ENCODE peak calls at places on chromosome X, in ten cellular contexts. One of them, this sample, is unnamed.
A peak's percentile ranks its signal among the peaks of the same experiment; 100 is the strongest.

GRCh38 chrX:134601240-134601639 is 57.0 kb downstream of the PLAC1 start:
- DNase-seq in CD8-positive, alpha-beta T cell: no peak
- DNase-seq in gastrocnemius medialis: no peak
- DNase-seq in foreskin fibroblast: peak; percentile 58
- DNase-seq in adrenal gland: no peak
- DNase-seq in cardiac muscle cell: peak; percentile 56
- DNase-seq in tibial nerve: no peak
- DNase-seq in HCT116: no peak
- DNase-seq in AG10803: peak; percentile 60
- DNase-seq in lower leg skin: no peak
- DNase-seq in this sample: no peak

GRCh38 chrX:150767475-150768131 is 74.4 kb downstream of the MTMR1 start:
- DNase-seq in HCT116: no peak
- DNase-seq in lower leg skin: no peak
- DNase-seq in gastrocnemius medialis: peak; percentile 36
- DNase-seq in adrenal gland: no peak
- DNase-seq in cardiac muscle cell: peak; percentile 95
- DNase-seq in CD8-positive, alpha-beta T cell: no peak
- DNase-seq in foreskin fibroblast: peak; percentile 83
- DNase-seq in AG10803: peak; percentile 93
- DNase-seq in tibial nerve: no peak
- DNase-seq in this sample: peak; percentile 64

GRCh38 chrX:147710301-147710700 is 201.4 kb upstream of the FMR1 start:
- DNase-seq in HCT116: no peak
- DNase-seq in foreskin fibroblast: no peak
- DNase-seq in gastrocnemius medialis: no peak
- DNase-seq in AG10803: no peak
- DNase-seq in tibial nerve: no peak
- DNase-seq in cardiac muscle cell: no peak
- DNase-seq in CD8-positive, alpha-beta T cell: no peak
- DNase-seq in lower leg skin: no peak
- DNase-seq in adrenal gland: no peak
- DNase-seq in this sample: no peak

GRCh38 chrX:18810416-18810815 is 103.0 kb downstream of the PPEF1 start:
- DNase-seq in HCT116: no peak
- DNase-seq in adrenal gland: no peak
- DNase-seq in cardiac muscle cell: no peak
- DNase-seq in lower leg skin: no peak
- DNase-seq in foreskin fibroblast: no peak
- DNase-seq in AG10803: no peak
- DNase-seq in CD8-positive, alpha-beta T cell: no peak
- DNase-seq in gastrocnemius medialis: no peak
- DNase-seq in tibial nerve: no peak
- DNase-seq in this sample: no peak

GRCh38 chrX:136954930-136955329 is 74.4 kb upstream of the RBMX start:
- DNase-seq in HCT116: peak; percentile 0
- DNase-seq in AG10803: peak; percentile 39
- DNase-seq in cardiac muscle cell: peak; percentile 55
- DNase-seq in gastrocnemius medialis: no peak
- DNase-seq in lower leg skin: no peak
- DNase-seq in tibial nerve: no peak
- DNase-seq in foreskin fibroblast: peak; percentile 48
- DNase-seq in adrenal gland: no peak
- DNase-seq in CD8-positive, alpha-beta T cell: no peak
- DNase-seq in this sample: no peak

GRCh38 chrX:45850197-45850774 is 649.6 kb upstream of the DIPK2B start:
- DNase-seq in lower leg skin: no peak
- DNase-seq in cardiac muscle cell: no peak
- DNase-seq in CD8-positive, alpha-beta T cell: no peak
- DNase-seq in AG10803: peak; percentile 8
- DNase-seq in tibial nerve: no peak
- DNase-seq in foreskin fibroblast: no peak
- DNase-seq in gastrocnemius medialis: no peak
- DNase-seq in adrenal gland: no peak
- DNase-seq in HCT116: no peak
- DNase-seq in this sample: no peak

GRCh38 chrX:130109429-130110378 is 593 bp downstream of the ELF4 start:
- DNase-seq in cardiac muscle cell: no peak
- DNase-seq in CD8-positive, alpha-beta T cell: no peak
- DNase-seq in adrenal gland: no peak
- DNase-seq in foreskin fibroblast: peak; percentile 67
- DNase-seq in gastrocnemius medialis: no peak
- DNase-seq in AG10803: peak; percentile 25
- DNase-seq in lower leg skin: no peak
- DNase-seq in HCT116: no peak
- DNase-seq in tibial nerve: no peak
- DNase-seq in this sample: no peak

GRCh38 chrX:19647159-19647558 is 131.9 kb upstream of the MAP3K15 start:
- DNase-seq in cardiac muscle cell: no peak
- DNase-seq in CD8-positive, alpha-beta T cell: no peak
- DNase-seq in adrenal gland: no peak
- DNase-seq in lower leg skin: no peak
- DNase-seq in AG10803: no peak
- DNase-seq in HCT116: no peak
- DNase-seq in tibial nerve: no peak
- DNase-seq in gastrocnemius medialis: no peak
- DNase-seq in foreskin fibroblast: no peak
- DNase-seq in this sample: no peak

GRCh38 chrX:119475389-119476101 is 7.3 kb downstream of the SLC25A5 start:
- DNase-seq in adrenal gland: no peak
- DNase-seq in lower leg skin: no peak
- DNase-seq in AG10803: no peak
- DNase-seq in cardiac muscle cell: no peak
- DNase-seq in tibial nerve: no peak
- DNase-seq in foreskin fibroblast: peak; percentile 46
- DNase-seq in gastrocnemius medialis: no peak
- DNase-seq in HCT116: no peak
- DNase-seq in CD8-positive, alpha-beta T cell: no peak
- DNase-seq in this sample: no peak

GRCh38 chrX:118971552-118971951 is 2.9 kb upstream of the LONRF3 start:
- DNase-seq in tibial nerve: no peak
- DNase-seq in gastrocnemius medialis: no peak
- DNase-seq in HCT116: no peak
- DNase-seq in CD8-positive, alpha-beta T cell: no peak
- DNase-seq in adrenal gland: no peak
- DNase-seq in foreskin fibroblast: no peak
- DNase-seq in cardiac muscle cell: no peak
- DNase-seq in AG10803: no peak
- DNase-seq in lower leg skin: no peak
- DNase-seq in this sample: no peak

GRCh38 chrX:29545878-29546277 is 669.5 kb upstream of the MAGEB2 start:
- DNase-seq in foreskin fibroblast: no peak
- DNase-seq in adrenal gland: no peak
- DNase-seq in CD8-positive, alpha-beta T cell: no peak
- DNase-seq in cardiac muscle cell: no peak
- DNase-seq in lower leg skin: no peak
- DNase-seq in AG10803: no peak
- DNase-seq in gastrocnemius medialis: no peak
- DNase-seq in tibial nerve: no peak
- DNase-seq in HCT116: no peak
- DNase-seq in this sample: no peak

GRCh38 chrX:66634272-66634671 is 4.6 kb downstream of the EDA2R start:
- DNase-seq in foreskin fibroblast: peak; percentile 65
- DNase-seq in cardiac muscle cell: no peak
- DNase-seq in adrenal gland: no peak
- DNase-seq in CD8-positive, alpha-beta T cell: no peak
- DNase-seq in gastrocnemius medialis: no peak
- DNase-seq in AG10803: peak; percentile 62
- DNase-seq in tibial nerve: no peak
- DNase-seq in lower leg skin: no peak
- DNase-seq in HCT116: no peak
- DNase-seq in this sample: no peak

GRCh38 chrX:30141966-30142365 is 73.4 kb upstream of the MAGEB2 start:
- DNase-seq in gastrocnemius medialis: no peak
- DNase-seq in adrenal gland: peak; percentile 27
- DNase-seq in AG10803: peak; percentile 14
- DNase-seq in CD8-positive, alpha-beta T cell: no peak
- DNase-seq in cardiac muscle cell: peak; percentile 65
- DNase-seq in foreskin fibroblast: peak; percentile 7
- DNase-seq in HCT116: peak; percentile 43
- DNase-seq in lower leg skin: no peak
- DNase-seq in tibial nerve: no peak
- DNase-seq in this sample: no peak

GRCh38 chrX:39705299-39705698 is 392.5 kb downstream of the BCOR start:
- DNase-seq in adrenal gland: peak; percentile 88
- DNase-seq in AG10803: peak; percentile 87
- DNase-seq in gastrocnemius medialis: peak; percentile 81
- DNase-seq in tibial nerve: peak; percentile 44
- DNase-seq in CD8-positive, alpha-beta T cell: no peak
- DNase-seq in cardiac muscle cell: peak; percentile 92
- DNase-seq in lower leg skin: peak; percentile 31
- DNase-seq in HCT116: peak; percentile 29
- DNase-seq in foreskin fibroblast: peak; percentile 90
- DNase-seq in this sample: no peak
- TF ChIP-seq CTCF in adrenal gland: peak; percentile 61
- TF ChIP-seq CTCF in AG10803: peak; percentile 64
- TF ChIP-seq CTCF in gastrocnemius medialis: peak; percentile 52
- TF ChIP-seq CTCF in tibial nerve: peak; percentile 38
- TF ChIP-seq CTCF in CD8-positive, alpha-beta T cell: no peak
- TF ChIP-seq CTCF in cardiac muscle cell: peak; percentile 60
- TF ChIP-seq CTCF in lower leg skin: no peak
- TF ChIP-seq CTCF in HCT116: peak; percentile 58
- TF ChIP-seq CTCF in foreskin fibroblast: peak; percentile 48
- TF ChIP-seq CTCF in this sample: no peak

GRCh38 chrX:41457618-41458192 is 10.6 kb downstream of the NYX start:
- DNase-seq in adrenal gland: no peak
- DNase-seq in AG10803: no peak
- DNase-seq in HCT116: no peak
- DNase-seq in lower leg skin: no peak
- DNase-seq in foreskin fibroblast: no peak
- DNase-seq in tibial nerve: no peak
- DNase-seq in CD8-positive, alpha-beta T cell: no peak
- DNase-seq in gastrocnemius medialis: no peak
- DNase-seq in cardiac muscle cell: no peak
- DNase-seq in this sample: no peak
- TF ChIP-seq CTCF in adrenal gland: no peak
- TF ChIP-seq CTCF in AG10803: no peak
- TF ChIP-seq CTCF in HCT116: peak; percentile 36
- TF ChIP-seq CTCF in lower leg skin: no peak
- TF ChIP-seq CTCF in foreskin fibroblast: peak; percentile 8
- TF ChIP-seq CTCF in tibial nerve: no peak
- TF ChIP-seq CTCF in CD8-positive, alpha-beta T cell: no peak
- TF ChIP-seq CTCF in gastrocnemius medialis: no peak
- TF ChIP-seq CTCF in cardiac muscle cell: peak; percentile 31
- TF ChIP-seq CTCF in this sample: peak; percentile 39

DNA sequence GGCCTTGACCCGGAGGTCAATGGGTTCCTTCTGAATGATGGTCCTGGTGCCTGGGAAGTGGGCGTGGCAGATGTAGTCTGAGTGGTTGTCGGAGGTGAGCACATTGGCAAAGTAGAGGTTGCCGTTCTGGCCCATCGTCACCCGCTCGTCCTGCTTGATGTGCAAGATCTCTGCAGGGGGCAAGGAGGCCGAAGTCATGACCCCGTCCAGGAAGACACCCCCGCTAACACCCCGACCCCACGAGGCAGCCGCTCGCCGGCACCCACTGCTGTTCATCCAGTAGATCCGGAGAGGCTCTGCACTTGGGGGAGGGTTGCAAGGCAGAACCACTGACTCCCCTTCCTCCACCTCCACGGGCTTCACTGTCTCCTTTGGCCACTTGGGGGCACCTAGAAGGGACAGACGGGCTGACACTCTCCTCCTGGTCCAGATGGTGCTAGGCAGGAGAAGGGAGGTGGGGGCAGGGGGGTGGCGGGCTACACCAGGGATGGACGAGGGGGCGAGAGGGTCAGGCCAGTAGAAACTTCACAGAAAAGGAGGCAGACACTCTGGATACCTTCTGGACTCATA is 15.1 kb downstream of the L1CAM start:
- DNase-seq in adrenal gland: no peak
- DNase-seq in AG10803: no peak
- DNase-seq in gastrocnemius medialis: no peak
- DNase-seq in tibial nerve: no peak
- DNase-seq in HCT116: no peak
- DNase-seq in CD8-positive, alpha-beta T cell: no peak
- DNase-seq in foreskin fibroblast: no peak
- DNase-seq in lower leg skin: no peak
- DNase-seq in cardiac muscle cell: no peak
- DNase-seq in this sample: no peak
- TF ChIP-seq CTCF in adrenal gland: no peak
- TF ChIP-seq CTCF in AG10803: no peak
- TF ChIP-seq CTCF in gastrocnemius medialis: no peak
- TF ChIP-seq CTCF in tibial nerve: no peak
- TF ChIP-seq CTCF in HCT116: no peak
- TF ChIP-seq CTCF in CD8-positive, alpha-beta T cell: no peak
- TF ChIP-seq CTCF in foreskin fibroblast: no peak
- TF ChIP-seq CTCF in lower leg skin: no peak
- TF ChIP-seq CTCF in cardiac muscle cell: no peak
- TF ChIP-seq CTCF in this sample: no peak

GRCh38 chrX:24985120-24985519 is 30.6 kb downstream of the ARX start:
- DNase-seq in cardiac muscle cell: no peak
- DNase-seq in lower leg skin: no peak
- DNase-seq in tibial nerve: no peak
- DNase-seq in adrenal gland: no peak
- DNase-seq in foreskin fibroblast: no peak
- DNase-seq in HCT116: no peak
- DNase-seq in gastrocnemius medialis: no peak
- DNase-seq in CD8-positive, alpha-beta T cell: no peak
- DNase-seq in AG10803: no peak
- DNase-seq in this sample: no peak

GRCh38 chrX:24993887-24994286 is 21.9 kb downstream of the ARX start:
- DNase-seq in foreskin fibroblast: no peak
- DNase-seq in AG10803: no peak
- DNase-seq in adrenal gland: no peak
- DNase-seq in gastrocnemius medialis: no peak
- DNase-seq in cardiac muscle cell: no peak
- DNase-seq in CD8-positive, alpha-beta T cell: no peak
- DNase-seq in tibial nerve: no peak
- DNase-seq in lower leg skin: no peak
- DNase-seq in HCT116: no peak
- DNase-seq in this sample: no peak

GRCh38 chrX:24987731-24988130 is 28.0 kb downstream of the ARX start:
- DNase-seq in gastrocnemius medialis: no peak
- DNase-seq in CD8-positive, alpha-beta T cell: no peak
- DNase-seq in foreskin fibroblast: no peak
- DNase-seq in adrenal gland: no peak
- DNase-seq in tibial nerve: no peak
- DNase-seq in HCT116: no peak
- DNase-seq in cardiac muscle cell: no peak
- DNase-seq in AG10803: no peak
- DNase-seq in lower leg skin: no peak
- DNase-seq in this sample: no peak

GRCh38 chrX:24988314-24988713 is 27.5 kb downstream of the ARX start:
- DNase-seq in cardiac muscle cell: no peak
- DNase-seq in tibial nerve: no peak
- DNase-seq in HCT116: no peak
- DNase-seq in adrenal gland: no peak
- DNase-seq in CD8-positive, alpha-beta T cell: no peak
- DNase-seq in AG10803: no peak
- DNase-seq in gastrocnemius medialis: no peak
- DNase-seq in lower leg skin: no peak
- DNase-seq in foreskin fibroblast: no peak
- DNase-seq in this sample: no peak

DNA sequence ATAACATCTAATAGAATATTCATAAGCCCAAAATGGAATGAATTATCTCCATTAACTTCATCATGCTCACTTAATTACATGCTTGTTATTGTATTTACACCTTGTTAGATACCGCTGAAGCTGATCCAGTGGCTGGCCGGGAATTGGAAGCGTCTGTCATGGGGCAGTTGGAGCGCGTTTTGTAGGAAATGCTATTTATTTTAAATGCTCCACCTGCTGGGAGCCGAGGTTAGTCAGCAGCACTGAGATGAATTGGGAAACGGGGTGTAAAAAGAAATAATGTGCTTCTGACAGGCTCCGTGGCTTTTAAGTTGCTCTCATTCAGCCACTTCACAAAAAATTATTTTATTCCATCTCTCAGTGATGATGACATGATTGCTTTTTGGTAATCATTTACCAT is 25.2 kb downstream of the ARX start:
- DNase-seq in adrenal gland: no peak
- DNase-seq in AG10803: no peak
- DNase-seq in gastrocnemius medialis: no peak
- DNase-seq in tibial nerve: no peak
- DNase-seq in HCT116: no peak
- DNase-seq in CD8-positive, alpha-beta T cell: no peak
- DNase-seq in foreskin fibroblast: no peak
- DNase-seq in lower leg skin: no peak
- DNase-seq in cardiac muscle cell: no peak
- DNase-seq in this sample: no peak
- TF ChIP-seq CTCF in adrenal gland: no peak
- TF ChIP-seq CTCF in AG10803: no peak
- TF ChIP-seq CTCF in gastrocnemius medialis: no peak
- TF ChIP-seq CTCF in tibial nerve: no peak
- TF ChIP-seq CTCF in HCT116: no peak
- TF ChIP-seq CTCF in CD8-positive, alpha-beta T cell: no peak
- TF ChIP-seq CTCF in foreskin fibroblast: no peak
- TF ChIP-seq CTCF in lower leg skin: no peak
- TF ChIP-seq CTCF in cardiac muscle cell: no peak
- TF ChIP-seq CTCF in this sample: no peak